ENCODE peak calls at places on chromosomes 12 and 14, in five cellular contexts. M is effector memory CD4-positive, alpha-beta T cell; U is natural killer cell; P is mucosa of descending colon; G is neural crest cell. I is an unnamed sample.

GRCh38 chr14:63887899-63888298 is 35.1 kb downstream of the SYNE2 start:
- DNase-seq in M (no peak), U (no peak), G (no peak), P (no peak), I (no peak)

GRCh38 chr12:116122639-116123038 is 154.9 kb downstream of the MED13L start:
- DNase-seq in P (no peak), U (no peak), G (no peak), M (no peak), I (no peak)

GRCh38 chr12:666766-667308 is 3.6 kb upstream of the NINJ2 start:
- DNase-seq in G (no peak), M (no peak), U (no peak), P (no peak), I (peak)

GRCh38 chr14:23862513-23862912 is 91.1 kb upstream of the DHRS4 start:
- DNase-seq in U (no peak), G (no peak), M (no peak), P (no peak), I (no peak)

GRCh38 chr14:67856806-67857205 is 37.2 kb downstream of the RAD51B start:
- DNase-seq in M (no peak), G (no peak), P (no peak), U (no peak), I (no peak)

GRCh38 chr12:118358607-118359540 is 13.8 kb downstream of the TAOK3 start:
- DNase-seq in M (no peak), P (no peak), G (no peak), U (no peak), I (no peak)

GRCh38 chr12:65798903-65799302 is 25.4 kb upstream of the HMGA2 start:
- DNase-seq in U (no peak), M (no peak), G (no peak), P (no peak), I (no peak)

GRCh38 chr12:64569923-64570595 is 40.2 kb upstream of the RASSF3 start:
- DNase-seq in P (no peak), U (no peak), M (no peak), G (no peak), I (no peak)

GRCh38 chr12:124569375-124570148 is 2.1 kb upstream of the NCOR2 start:
- DNase-seq in P (no peak), U (no peak), M (no peak), G (no peak), I (no peak)

GRCh38 chr14:55451398-55451797 is 11.0 kb upstream of the TBPL2 start:
- DNase-seq in G (no peak), M (no peak), U (no peak), P (peak), I (no peak)

GRCh38 chr12:28140404-28140803 is 49.9 kb upstream of the CCDC91 start:
- DNase-seq in G (no peak), P (no peak), U (no peak), M (no peak), I (no peak)

GRCh38 chr14:24398943-24399801 is at the start of gene NYNRIN:
- DNase-seq in P (peak), M (peak), G (peak), U (no peak), I (peak)

GRCh38 chr12:113310489-113310888 is 24.4 kb downstream of the SLC8B1 start:
- DNase-seq in U (no peak), G (no peak), M (no peak), P (no peak), I (no peak)

GRCh38 chr14:69335421-69335820 is 62.7 kb downstream of the ERH start:
- DNase-seq in G (no peak), P (no peak), M (no peak), U (no peak), I (no peak)

GRCh38 chr12:46387697-46388096 is 15.1 kb upstream of the SLC38A2 start:
- DNase-seq in M (no peak), P (no peak), G (no peak), U (no peak), I (no peak)

GRCh38 chr14:56745091-56745490 is 65.2 kb downstream of the OTX2 start:
- DNase-seq in G (no peak), P (no peak), U (no peak), M (no peak), I (no peak)

GRCh38 chr12:104888892-104889291 is 69.2 kb downstream of the SLC41A2 start:
- DNase-seq in M (no peak), G (no peak), U (no peak), P (no peak), I (no peak)

GRCh38 chr12:128486951-128487350 is 220.0 kb downstream of the TMEM132C start:
- DNase-seq in U (no peak), P (peak), G (no peak), M (no peak), I (no peak)

GRCh38 chr12:121575051-121575450 is 5.8 kb downstream of the KDM2B start:
- DNase-seq in U (no peak), M (no peak), P (no peak), G (no peak), I (no peak)

GRCh38 chr14:74941676-74942097 is 13.7 kb downstream of the PGF start:
- DNase-seq in G (no peak), M (peak), P (peak), U (peak), I (peak)

GRCh38 chr14:61525293-61526011 is 169.9 kb upstream of the HIF1A start:
- DNase-seq in U (peak), M (peak), G (no peak), P (peak), I (no peak)

GRCh38 chr12:1795221-1795784 is 25.1 kb upstream of the LRTM2 start:
- DNase-seq in P (no peak), M (no peak), G (no peak), U (no peak), I (peak)

GRCh38 chr14:65267856-65268255 is 144.7 kb upstream of the FUT8 start:
- DNase-seq in P (no peak), M (no peak), U (no peak), G (no peak), I (no peak)